ENCODE peak calls at places on chromosomes 6 and 20, in ten cellular contexts. Z, Y, T, E, X, V, S, B, P and D are unnamed samples.

GRCh38 chr6:111430605-111431378 is 52.2 kb downstream of the REV3L start:
- DNase-seq in Z (no peak), Y (no peak), T (no peak), E (no peak), X (no peak), V (no peak), S (no peak), B (no peak), P (no peak), D (no peak)

GRCh38 chr20:49171928-49172327 is 16.2 kb downstream of the STAU1 start:
- DNase-seq in Z (no peak), Y (no peak), T (no peak), E (no peak), X (no peak), V (no peak), S (no peak), B (no peak), P (no peak), D (no peak)

GRCh38 chr6:99514089-99514488 is 1.1 kb downstream of the USP45 start:
- DNase-seq in Z (no peak), Y (no peak), T (peak; percentile 21), E (no peak), X (no peak), V (no peak), S (no peak), B (no peak), P (peak; percentile 7), D (peak; percentile 73)

GRCh38 chr6:31829633-31830492 is 2.3 kb downstream of the HSPA1B start:
- DNase-seq in Z (no peak), Y (no peak), T (peak; percentile 75), E (peak; percentile 53), X (no peak), V (peak; percentile 57), S (no peak), B (no peak), P (peak; percentile 75), D (peak; percentile 79)

GRCh38 chr6:147001621-147002020 is 202.6 kb upstream of the STXBP5 start:
- DNase-seq in Z (no peak), Y (no peak), T (peak; percentile 53), E (no peak), X (no peak), V (peak; percentile 3), S (no peak), B (no peak), P (no peak), D (no peak)

GRCh38 chr20:8373579-8373978 is 241.5 kb downstream of the PLCB1 start:
- DNase-seq in Z (no peak), Y (no peak), T (no peak), E (no peak), X (no peak), V (no peak), S (no peak), B (no peak), P (no peak), D (no peak)

GRCh38 chr20:53918949-53919361 is 151.4 kb downstream of the BCAS1 start:
- DNase-seq in Z (no peak), Y (no peak), T (no peak), E (no peak), X (no peak), V (no peak), S (no peak), B (no peak), P (no peak), D (peak; percentile 71)

GRCh38 chr6:159929819-159930218 is 39.0 kb downstream of the MAS1 start:
- DNase-seq in Z (no peak), Y (no peak), T (no peak), E (no peak), X (peak; percentile 40), V (peak; percentile 36), S (no peak), B (peak; percentile 50), P (no peak), D (no peak)

GRCh38 chr6:125511809-125512341 is 210.1 kb upstream of the HDDC2 start:
- DNase-seq in Z (no peak), Y (peak; percentile 18), T (peak; percentile 27), E (no peak), X (no peak), V (peak; percentile 47), S (no peak), B (no peak), P (no peak), D (no peak)

GRCh38 chr6:38671885-38672467 is 31.0 kb downstream of the GLO1 start:
- DNase-seq in Z (peak; percentile 8), Y (peak; percentile 43), T (peak; percentile 79), E (peak; percentile 39), X (no peak), V (peak; percentile 69), S (no peak), B (peak; percentile 30), P (peak; percentile 72), D (peak; percentile 76)

GRCh38 chr6:118963003-118963402 is 28.0 kb upstream of the MCM9 start:
- DNase-seq in Z (no peak), Y (no peak), T (peak; percentile 46), E (no peak), X (no peak), V (peak; percentile 45), S (no peak), B (no peak), P (peak; percentile 41), D (peak; percentile 48)

GRCh38 chr6:164296411-164296810 is 881.9 kb downstream of the QKI start:
- DNase-seq in Z (no peak), Y (no peak), T (no peak), E (no peak), X (no peak), V (no peak), S (no peak), B (no peak), P (no peak), D (no peak)

GRCh38 chr6:80959034-80959433 is 793.4 kb downstream of the TENT5A start:
- DNase-seq in Z (no peak), Y (no peak), T (no peak), E (no peak), X (no peak), V (no peak), S (no peak), B (no peak), P (no peak), D (no peak)

GRCh38 chr6:129959358-129959930 is 58.9 kb upstream of the L3MBTL3 start:
- DNase-seq in Z (no peak), Y (no peak), T (no peak), E (no peak), X (no peak), V (peak; percentile 18), S (no peak), B (no peak), P (no peak), D (no peak)

GRCh38 chr20:44115181-44115580 is 71.8 kb downstream of the JPH2 start:
- DNase-seq in Z (no peak), Y (no peak), T (no peak), E (no peak), X (no peak), V (no peak), S (no peak), B (no peak), P (no peak), D (no peak)

GRCh38 chr6:148192310-148192709 is 150.3 kb upstream of the SASH1 start:
- DNase-seq in Z (peak; percentile 68), Y (no peak), T (peak; percentile 97), E (no peak), X (no peak), V (peak; percentile 85), S (no peak), B (no peak), P (peak; percentile 72), D (no peak)

GRCh38 chr20:61519488-61519887 is 267.4 kb downstream of the CDH4 start:
- DNase-seq in Z (no peak), Y (no peak), T (no peak), E (no peak), X (no peak), V (no peak), S (no peak), B (no peak), P (no peak), D (no peak)

GRCh38 chr6:149749594-149750135 is at the start of gene PCMT1:
- DNase-seq in Z (peak; percentile 54), Y (peak; percentile 86), T (peak; percentile 98), E (peak; percentile 95), X (peak; percentile 86), V (peak; percentile 70), S (peak; percentile 96), B (peak; percentile 92), P (peak; percentile 95), D (peak; percentile 97)

GRCh38 chr6:169863149-169863525 is 111.7 kb downstream of the ERMARD start:
- DNase-seq in Z (no peak), Y (no peak), T (no peak), E (no peak), X (no peak), V (no peak), S (peak; percentile 12), B (no peak), P (no peak), D (no peak)

GRCh38 chr6:137745321-137745720 is 121.7 kb upstream of the TNFAIP3 start:
- DNase-seq in Z (no peak), Y (no peak), T (no peak), E (no peak), X (no peak), V (no peak), S (no peak), B (no peak), P (no peak), D (no peak)

GRCh38 chr20:56826306-56826970 is 197.3 kb downstream of the TFAP2C start:
- DNase-seq in Z (no peak), Y (no peak), T (peak; percentile 84), E (no peak), X (no peak), V (no peak), S (no peak), B (no peak), P (peak; percentile 28), D (no peak)

GRCh38 chr20:57386762-57387161 is 4.4 kb upstream of the RBM38 start:
- DNase-seq in Z (no peak), Y (no peak), T (no peak), E (no peak), X (no peak), V (no peak), S (no peak), B (no peak), P (no peak), D (peak; percentile 40)

GRCh38 chr6:125746731-125747588 is 2.5 kb upstream of the HEY2 start:
- DNase-seq in Z (no peak), Y (peak; percentile 59), T (peak; percentile 50), E (peak; percentile 76), X (peak; percentile 45), V (peak; percentile 61), S (peak; percentile 76), B (peak; percentile 80), P (peak; percentile 55), D (peak; percentile 73)

GRCh38 chr20:20859510-20859909 is 147.1 kb upstream of the RALGAPA2 start:
- DNase-seq in Z (no peak), Y (no peak), T (no peak), E (no peak), X (no peak), V (no peak), S (no peak), B (no peak), P (no peak), D (no peak)

GRCh38 chr6:12395898-12396297 is 105.7 kb downstream of the EDN1 start:
- DNase-seq in Z (no peak), Y (no peak), T (peak; percentile 52), E (no peak), X (no peak), V (peak; percentile 9), S (no peak), B (no peak), P (peak; percentile 37), D (no peak)

GRCh38 chr6:44250067-44250717 is 3.3 kb downstream of the HSP90AB1 start:
- DNase-seq in Z (no peak), Y (no peak), T (no peak), E (no peak), X (no peak), V (no peak), S (no peak), B (no peak), P (no peak), D (no peak)

GRCh38 chr6:34272022-34272926 is 23.5 kb upstream of the SMIM29 start:
- DNase-seq in Z (no peak), Y (peak; percentile 31), T (no peak), E (no peak), X (no peak), V (no peak), S (peak; percentile 60), B (no peak), P (peak; percentile 13), D (no peak)